ENCODE peak calls at places on chromosomes 3 and 15, in seven cellular contexts. U is cardiac fibroblast; C is naive thymus-derived CD8-positive, alpha-beta T cell; H is M059J; X is effector CD4-positive, alpha-beta T cell; Y is activated CD4-positive, alpha-beta T cell treated with anti-CD3 and anti-CD28 coated beads, Interleukin-2, amount 50 U/mL, for 4 hours; N is kidney epithelial cell. V is an unnamed sample.
A peak's percentile ranks its signal among the peaks of the same experiment; 100 is the strongest.

GRCh38 chr3:160400631-160401150 is 1.2 kb downstream of the SMC4 start:
- DNase-seq in U (no peak), C (no peak), H (peak; percentile 40), X (peak; percentile 6), Y (peak; percentile 2), N (no peak), V (no peak)

GRCh38 chr3:191141728-191142127 is 57.3 kb upstream of the OSTN start:
- DNase-seq in U (peak; percentile 80), C (no peak), H (peak; percentile 92), X (no peak), Y (no peak), N (peak; percentile 59), V (peak; percentile 96)

GRCh38 chr3:118292841-118293240 is 741.8 kb downstream of the IGSF11 start:
- DNase-seq in U (no peak), C (no peak), H (no peak), X (no peak), Y (no peak), N (no peak), V (no peak)

GRCh38 chr3:142915636-142916035 is 26.8 kb upstream of the PCOLCE2 start:
- DNase-seq in U (no peak), C (no peak), H (peak; percentile 42), X (no peak), Y (no peak), N (no peak), V (no peak)

GRCh38 chr15:69253156-69253555 is 45.6 kb upstream of the PAQR5 start:
- DNase-seq in U (peak; percentile 83), C (no peak), H (peak; percentile 94), X (no peak), Y (no peak), N (peak; percentile 71), V (peak; percentile 92)

GRCh38 chr3:182644800-182645433 is 148.4 kb upstream of the ATP11B start:
- DNase-seq in U (no peak), C (no peak), H (peak; percentile 15), X (no peak), Y (no peak), N (no peak), V (peak; percentile 62)

GRCh38 chr3:195113536-195113935 is 157.4 kb downstream of the XXYLT1 start:
- DNase-seq in U (no peak), C (no peak), H (no peak), X (no peak), Y (no peak), N (no peak), V (no peak)

GRCh38 chr3:112116777-112117186 is 16.3 kb downstream of the GCSAM start:
- DNase-seq in U (peak; percentile 12), C (no peak), H (no peak), X (no peak), Y (no peak), N (no peak), V (no peak)

GRCh38 chr3:70360985-70361384 is 48.5 kb upstream of the MDFIC2 start:
- DNase-seq in U (peak; percentile 2), C (no peak), H (peak; percentile 13), X (no peak), Y (no peak), N (peak; percentile 18), V (peak; percentile 48)

GRCh38 chr15:70563561-70564095 is 199.7 kb downstream of the UACA start:
- DNase-seq in U (no peak), C (no peak), H (no peak), X (no peak), Y (no peak), N (no peak), V (no peak)

GRCh38 chr3:66416556-66417304 is 84.1 kb downstream of the LRIG1 start:
- DNase-seq in U (peak; percentile 28), C (no peak), H (no peak), X (no peak), Y (no peak), N (no peak), V (no peak)

GRCh38 chr3:42535981-42536784 is 33.7 kb downstream of the VIPR1 start:
- DNase-seq in U (peak; percentile 29), C (no peak), H (peak; percentile 15), X (no peak), Y (peak; percentile 33), N (no peak), V (peak; percentile 20)

GRCh38 chr15:57509965-57510364 is 81.7 kb upstream of the MYZAP start:
- DNase-seq in U (no peak), C (no peak), H (no peak), X (no peak), Y (no peak), N (no peak), V (no peak)

GRCh38 chr3:2465842-2466241 is 367.2 kb downstream of the CNTN4 start:
- DNase-seq in U (no peak), C (no peak), H (no peak), X (no peak), Y (no peak), N (no peak), V (no peak)

GRCh38 chr3:16012086-16012485 is 162.4 kb upstream of the GALNT15 start:
- DNase-seq in U (no peak), C (no peak), H (peak; percentile 43), X (no peak), Y (no peak), N (no peak), V (peak; percentile 8)

GRCh38 chr3:62500556-62501294 is 127.4 kb upstream of the FEZF2 start:
- DNase-seq in U (no peak), C (no peak), H (no peak), X (no peak), Y (no peak), N (no peak), V (no peak)

GRCh38 chr3:48015451-48016182 is 599 bp downstream of the MAP4 start:
- DNase-seq in U (peak; percentile 43), C (no peak), H (no peak), X (no peak), Y (no peak), N (no peak), V (no peak)

GRCh38 chr3:149473991-149474819 is at the start of gene TM4SF4:
- DNase-seq in U (no peak), C (no peak), H (no peak), X (no peak), Y (no peak), N (no peak), V (no peak)

GRCh38 chr3:42702982-42703694 is 540 bp upstream of the HHATL start:
- DNase-seq in U (no peak), C (no peak), H (no peak), X (no peak), Y (no peak), N (no peak), V (no peak)